ENCODE peak calls at places on chromosome 21, in seven cellular contexts. C is SK-N-SH, K is cardiac muscle cell, D is tibial nerve, B is retinal pigment epithelial cell, H is fibroblast of the aortic adventitia, I is GM23338. N is an unnamed sample.
A peak's percentile ranks its signal among the peaks of the same experiment; 100 is the strongest.

GRCh38 chr21:43373387-43374227 is 53.3 kb downstream of the SIK1 start:
- DNase-seq in C (no peak), I (no peak), D (no peak), H (no peak), K (no peak), B (no peak), N (no peak)

GRCh38 chr21:16968436-16968835 is 544.4 kb upstream of the CXADR start:
- DNase-seq in H (no peak), D (no peak), C (no peak), K (no peak), B (no peak), I (no peak), N (no peak)

GRCh38 chr21:45392206-45392971 is 12.6 kb upstream of the COL18A1 start:
- DNase-seq in I (no peak), D (no peak), C (no peak), K (no peak), B (no peak), H (no peak), N (no peak)

GRCh38 chr21:38766987-38767722 is 38.6 kb upstream of the ETS2 start:
- DNase-seq in D (no peak), C (no peak), B (no peak), I (no peak), H (no peak), K (no peak), N (no peak)

GRCh38 chr21:17576080-17576835 is 36.4 kb downstream of the BTG3 start:
- DNase-seq in B (no peak), D (no peak), H (no peak), I (no peak), C (peak; percentile 12), K (peak; percentile 7), N (no peak)

GRCh38 chr21:42148097-42148496 is 70.8 kb upstream of the ABCG1 start:
- DNase-seq in K (no peak), B (no peak), I (no peak), H (no peak), D (no peak), C (no peak), N (no peak)

GRCh38 chr21:15300131-15300530 is 235.3 kb upstream of the NRIP1 start:
- DNase-seq in I (no peak), H (no peak), C (no peak), B (peak; percentile 99), K (no peak), D (no peak), N (no peak)

GRCh38 chr21:24369751-24370150 is 1237.5 kb downstream of the MRPL39 start:
- DNase-seq in C (no peak), I (no peak), B (no peak), K (no peak), D (no peak), H (no peak), N (no peak)

GRCh38 chr21:38970765-38971164 is 165.0 kb downstream of the ETS2 start:
- DNase-seq in K (no peak), C (no peak), B (no peak), H (no peak), D (no peak), I (no peak), N (no peak)

GRCh38 chr21:42597487-42598158 is 55.8 kb upstream of the PDE9A start:
- DNase-seq in H (no peak), C (no peak), K (no peak), B (no peak), I (no peak), D (no peak), N (no peak)

GRCh38 chr21:32519945-32520884 is 65.1 kb downstream of the TCP10L start:
- DNase-seq in B (no peak), I (no peak), D (no peak), H (no peak), C (no peak), K (no peak), N (no peak)

GRCh38 chr21:15264084-15264483 is 199.3 kb upstream of the NRIP1 start:
- DNase-seq in K (no peak), I (no peak), D (no peak), B (no peak), H (no peak), C (no peak), N (no peak)

GRCh38 chr21:41142051-41142795 is 25.7 kb upstream of the BACE2 start:
- DNase-seq in B (peak; percentile 29), C (no peak), D (no peak), I (peak; percentile 9), H (peak; percentile 77), K (no peak), N (no peak)

GRCh38 chr21:25639167-25639921 is at the start of gene JAM2:
- DNase-seq in I (peak; percentile 75), K (peak; percentile 57), B (no peak), C (peak; percentile 88), H (no peak), D (peak; percentile 22), N (peak; percentile 69)

GRCh38 chr21:34320006-34320405 is 43.8 kb upstream of the KCNE2 start:
- DNase-seq in K (no peak), I (no peak), D (no peak), B (no peak), H (no peak), C (no peak), N (no peak)

GRCh38 chr21:17542371-17542992 is 29.6 kb downstream of the CXADR start:
- DNase-seq in C (peak; percentile 34), K (peak; percentile 42), I (no peak), H (no peak), B (no peak), D (no peak), N (no peak)

GRCh38 chr21:41752231-41752681 is 14.6 kb downstream of the RIPK4 start:
- DNase-seq in I (no peak), B (no peak), D (no peak), H (peak; percentile 56), K (no peak), C (no peak), N (peak; percentile 93)

GRCh38 chr21:41634858-41635257 is 126.9 kb upstream of the TMPRSS2 start:
- DNase-seq in B (no peak), C (no peak), K (no peak), I (no peak), H (peak; percentile 75), D (no peak), N (peak; percentile 88)

GRCh38 chr21:38244407-38244787 is 12.4 kb upstream of the KCNJ15 start:
- DNase-seq in D (no peak), K (no peak), C (no peak), I (no peak), B (no peak), H (no peak), N (no peak)

GRCh38 chr21:42755031-42755665 is 101.7 kb downstream of the PDE9A start:
- DNase-seq in I (no peak), K (no peak), D (no peak), B (no peak), H (no peak), C (no peak), N (no peak)

GRCh38 chr21:43805275-43805800 is 16.0 kb downstream of the RRP1 start:
- DNase-seq in I (no peak), K (no peak), H (no peak), B (no peak), C (no peak), D (no peak), N (no peak)

GRCh38 chr21:45632897-45633260 is 10.6 kb upstream of the PCBP3 start:
- DNase-seq in C (peak; percentile 8), D (no peak), I (no peak), H (no peak), B (no peak), K (no peak), N (no peak)

GRCh38 chr21:17921579-17922530 is 102.7 kb upstream of the C21orf91 start:
- DNase-seq in B (no peak), K (no peak), D (no peak), I (no peak), C (peak; percentile 19), H (peak; percentile 85), N (peak; percentile 43)

GRCh38 chr21:40471103-40471502 is 375.9 kb downstream of the DSCAM start:
- DNase-seq in C (no peak), I (no peak), B (no peak), D (no peak), H (no peak), K (no peak), N (no peak)

GRCh38 chr21:45550552-45551210 is 8.4 kb upstream of the SLC19A1 start:
- DNase-seq in K (no peak), D (no peak), C (no peak), I (no peak), B (no peak), H (no peak), N (no peak)

GRCh38 chr21:41933259-41934079 is 20.3 kb downstream of the C2CD2 start:
- DNase-seq in I (no peak), H (peak; percentile 77), C (peak; percentile 48), B (no peak), D (no peak), K (no peak), N (peak; percentile 78)

GRCh38 chr21:37582613-37583012 is 216.0 kb downstream of the DYRK1A start:
- DNase-seq in B (peak; percentile 27), C (peak; percentile 61), I (peak; percentile 40), D (no peak), K (peak; percentile 60), H (peak; percentile 77), N (peak; percentile 78)

GRCh38 chr21:46111193-46111571 is 13.3 kb downstream of the COL6A2 start:
- DNase-seq in I (no peak), B (no peak), C (peak; percentile 25), H (no peak), D (peak; percentile 11), K (no peak), N (no peak)

GRCh38 chr21:37463083-37463780 is 96.7 kb downstream of the DYRK1A start:
- DNase-seq in D (no peak), B (no peak), K (no peak), C (peak; percentile 33), I (peak; percentile 47), H (peak; percentile 81), N (peak; percentile 58)

GRCh38 chr21:30408782-30409494 is 13.1 kb downstream of the KRTAP13-1 start:
- DNase-seq in C (peak; percentile 49), B (no peak), K (peak; percentile 83), I (peak; percentile 96), H (peak; percentile 1), D (no peak), N (no peak)
- TF ChIP-seq CTCF in C (peak; percentile 70), B (peak; percentile 14), K (peak; percentile 41), I (peak; percentile 86), H (no peak), D (no peak), N (no peak)

DNA sequence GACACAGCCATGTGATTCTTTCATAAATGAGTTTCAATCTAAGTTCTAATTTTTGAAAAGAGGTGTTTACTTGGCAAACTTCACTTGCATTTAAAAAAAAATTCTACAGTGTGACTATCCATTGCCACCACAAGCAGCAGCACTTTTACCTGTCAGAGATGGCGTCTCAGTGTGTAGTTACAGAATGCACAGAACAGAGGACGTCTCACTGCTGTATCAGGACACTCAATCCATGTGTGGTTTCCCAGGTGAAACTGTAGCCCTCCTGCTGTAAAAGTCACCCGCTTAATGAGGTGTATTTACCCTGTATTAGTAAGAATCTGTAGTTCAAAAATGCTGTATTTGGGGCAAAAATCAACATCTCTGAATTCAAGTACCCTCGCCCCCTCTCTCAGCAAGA is 322.1 kb upstream of the RUNX1 start:
- DNase-seq in K (no peak), I (no peak), D (no peak), H (no peak), B (no peak), C (no peak), N (no peak)
- TF ChIP-seq CTCF in K (no peak), I (no peak), D (no peak), H (no peak), B (no peak), C (no peak), N (no peak)

GRCh38 chr21:27391990-27392389 is 425.1 kb upstream of the ADAMTS5 start:
- DNase-seq in D (no peak), H (no peak), K (no peak), B (no peak), C (no peak), I (no peak), N (no peak)
- TF ChIP-seq CTCF in D (no peak), H (no peak), K (no peak), B (no peak), C (no peak), I (no peak), N (no peak)

GRCh38 chr21:19402870-19403269 is 999.3 kb upstream of the TMPRSS15 start:
- DNase-seq in B (no peak), C (no peak), I (no peak), D (no peak), H (no peak), K (no peak), N (no peak)
- TF ChIP-seq CTCF in B (no peak), C (no peak), I (no peak), D (no peak), H (no peak), K (no peak), N (no peak)

N was measured in foreskin fibroblast.